ENCODE peak calls at places on chromosomes 7 and 10, in five cellular contexts. E is mammary epithelial cell, P is NCI-H1436, V is NCI-H345, X is aorta. M is an unnamed sample.
A peak's percentile ranks its signal among the peaks of the same experiment; 100 is the strongest.

GRCh38 chr7:7670490-7670889 is 29.9 kb downstream of the UMAD1 start:
- DNase-seq in E (no peak), P (no peak), V (no peak), X (no peak), M (no peak)

GRCh38 chr7:30682131-30683083 is at the start of gene CRHR2:
- DNase-seq in E (no peak), P (no peak), V (no peak), X (no peak), M (no peak)

GRCh38 chr7:135731131-135731530 is 3.1 kb upstream of the SLC13A4 start:
- DNase-seq in E (no peak), P (no peak), V (no peak), X (no peak), M (no peak)

GRCh38 chr10:13659887-13660544 is 73.3 kb downstream of the PRPF18 start:
- DNase-seq in E (peak; percentile 65), P (peak; percentile 19), V (no peak), X (peak; percentile 93), M (peak; percentile 68)

GRCh38 chr10:35466170-35466569 is 129.9 kb downstream of the CCNY start:
- DNase-seq in E (no peak), P (no peak), V (no peak), X (no peak), M (no peak)

GRCh38 chr7:133364959-133365680 is 112.2 kb downstream of the EXOC4 start:
- DNase-seq in E (no peak), P (no peak), V (no peak), X (no peak), M (no peak)

GRCh38 chr10:62934258-62934657 is 118.1 kb upstream of the EGR2 start:
- DNase-seq in E (peak; percentile 91), P (no peak), V (no peak), X (no peak), M (no peak)

GRCh38 chr10:51266496-51266895 is 192.2 kb downstream of the PRKG1 start:
- DNase-seq in E (no peak), P (no peak), V (no peak), X (no peak), M (no peak)

GRCh38 chr10:74921744-74922143 is 95.3 kb downstream of the KAT6B start:
- DNase-seq in E (no peak), P (no peak), V (no peak), X (no peak), M (no peak)

GRCh38 chr7:46444266-46444665 is 523.2 kb upstream of the IGFBP3 start:
- DNase-seq in E (peak; percentile 35), P (no peak), V (no peak), X (no peak), M (peak; percentile 3)

GRCh38 chr7:92955081-92955480 is 118.7 kb upstream of the CDK6 start:
- DNase-seq in E (peak; percentile 56), P (no peak), V (no peak), X (no peak), M (no peak)

GRCh38 chr7:142853739-142854504 is 954 bp upstream of the EPHB6 start:
- DNase-seq in E (peak; percentile 66), P (peak; percentile 9), V (peak; percentile 78), X (no peak), M (peak; percentile 62)

GRCh38 chr7:77415474-77415821 is 701 bp downstream of the GSAP start:
- DNase-seq in E (no peak), P (no peak), V (peak; percentile 40), X (no peak), M (no peak)

GRCh38 chr7:6272481-6273323 is at the start of gene CYTH3:
- DNase-seq in E (peak; percentile 75), P (peak; percentile 65), V (peak; percentile 80), X (peak; percentile 92), M (peak; percentile 97)

GRCh38 chr7:99407849-99408346 is 499 bp downstream of the PDAP1 start:
- DNase-seq in E (peak; percentile 64), P (peak; percentile 26), V (peak; percentile 20), X (peak; percentile 94), M (peak; percentile 80)

M was measured in RWPE1.